ENCODE peak calls at places on chromosomes 16 and 17, in six cellular contexts. One of them, this sample, is unnamed.

GRCh38 chr17:3917391-3917931 is 1.2 kb upstream of the P2RX1 start:
- DNase-seq in AG04450: no peak
- DNase-seq in mesothelial cell of epicardium: peak; percentile 68
- DNase-seq in cardiac fibroblast: peak; percentile 28
- DNase-seq in right lobe of liver: peak; percentile 72
- DNase-seq in NB4: peak; percentile 47
- DNase-seq in this sample: no peak

GRCh38 chr17:27531469-27531948 is 75.3 kb downstream of the KSR1 start:
- DNase-seq in NB4: peak; percentile 79
- DNase-seq in mesothelial cell of epicardium: no peak
- DNase-seq in right lobe of liver: no peak
- DNase-seq in cardiac fibroblast: no peak
- DNase-seq in AG04450: no peak
- DNase-seq in this sample: no peak

GRCh38 chr17:27241346-27241946 is 52.5 kb upstream of the WSB1 start:
- DNase-seq in cardiac fibroblast: peak; percentile 50
- DNase-seq in NB4: peak; percentile 68
- DNase-seq in mesothelial cell of epicardium: peak; percentile 80
- DNase-seq in AG04450: no peak
- DNase-seq in right lobe of liver: no peak
- DNase-seq in this sample: no peak

GRCh38 chr17:19646788-19647696 is 1.5 kb upstream of the ALDH3A2 start:
- DNase-seq in cardiac fibroblast: peak; percentile 36
- DNase-seq in right lobe of liver: peak; percentile 72
- DNase-seq in NB4: peak; percentile 64
- DNase-seq in mesothelial cell of epicardium: no peak
- DNase-seq in AG04450: no peak
- DNase-seq in this sample: no peak

GRCh38 chr17:83068641-83069570 is 10.5 kb upstream of the METRNL start:
- DNase-seq in right lobe of liver: no peak
- DNase-seq in NB4: no peak
- DNase-seq in mesothelial cell of epicardium: no peak
- DNase-seq in AG04450: no peak
- DNase-seq in cardiac fibroblast: no peak
- DNase-seq in this sample: no peak

GRCh38 chr17:75323043-75323591 is 33.9 kb upstream of the SLC25A19 start:
- DNase-seq in NB4: peak; percentile 91
- DNase-seq in right lobe of liver: peak; percentile 83
- DNase-seq in mesothelial cell of epicardium: peak; percentile 88
- DNase-seq in cardiac fibroblast: peak; percentile 93
- DNase-seq in AG04450: peak; percentile 69
- DNase-seq in this sample: peak; percentile 74

GRCh38 chr16:56356276-56357241 is 68.8 kb downstream of the AMFR start:
- DNase-seq in AG04450: peak; percentile 70
- DNase-seq in NB4: peak; percentile 83
- DNase-seq in right lobe of liver: peak; percentile 88
- DNase-seq in cardiac fibroblast: peak; percentile 89
- DNase-seq in mesothelial cell of epicardium: peak; percentile 80
- DNase-seq in this sample: peak; percentile 66

GRCh38 chr17:8072727-8073461 is 14.6 kb downstream of the ALOX12B start:
- DNase-seq in mesothelial cell of epicardium: no peak
- DNase-seq in AG04450: no peak
- DNase-seq in NB4: no peak
- DNase-seq in right lobe of liver: no peak
- DNase-seq in cardiac fibroblast: no peak
- DNase-seq in this sample: no peak

GRCh38 chr17:66426397-66427033 is 124.1 kb downstream of the PRKCA start:
- DNase-seq in AG04450: no peak
- DNase-seq in right lobe of liver: no peak
- DNase-seq in mesothelial cell of epicardium: no peak
- DNase-seq in cardiac fibroblast: peak; percentile 52
- DNase-seq in NB4: peak; percentile 61
- DNase-seq in this sample: no peak

GRCh38 chr16:5065813-5066212 is at the start of gene C16orf89:
- DNase-seq in NB4: no peak
- DNase-seq in right lobe of liver: no peak
- DNase-seq in mesothelial cell of epicardium: no peak
- DNase-seq in cardiac fibroblast: no peak
- DNase-seq in AG04450: no peak
- DNase-seq in this sample: no peak

GRCh38 chr16:5065368-5065767 is 388 bp downstream of the C16orf89 start:
- DNase-seq in AG04450: no peak
- DNase-seq in NB4: no peak
- DNase-seq in right lobe of liver: no peak
- DNase-seq in mesothelial cell of epicardium: no peak
- DNase-seq in cardiac fibroblast: no peak
- DNase-seq in this sample: no peak

GRCh38 chr16:5064915-5065314 is 841 bp downstream of the C16orf89 start:
- DNase-seq in NB4: no peak
- DNase-seq in right lobe of liver: no peak
- DNase-seq in cardiac fibroblast: no peak
- DNase-seq in AG04450: no peak
- DNase-seq in mesothelial cell of epicardium: no peak
- DNase-seq in this sample: no peak

GRCh38 chr16:5062051-5062450 is 3.7 kb downstream of the C16orf89 start:
- DNase-seq in right lobe of liver: no peak
- DNase-seq in AG04450: no peak
- DNase-seq in cardiac fibroblast: no peak
- DNase-seq in mesothelial cell of epicardium: no peak
- DNase-seq in NB4: no peak
- DNase-seq in this sample: no peak

DNA sequence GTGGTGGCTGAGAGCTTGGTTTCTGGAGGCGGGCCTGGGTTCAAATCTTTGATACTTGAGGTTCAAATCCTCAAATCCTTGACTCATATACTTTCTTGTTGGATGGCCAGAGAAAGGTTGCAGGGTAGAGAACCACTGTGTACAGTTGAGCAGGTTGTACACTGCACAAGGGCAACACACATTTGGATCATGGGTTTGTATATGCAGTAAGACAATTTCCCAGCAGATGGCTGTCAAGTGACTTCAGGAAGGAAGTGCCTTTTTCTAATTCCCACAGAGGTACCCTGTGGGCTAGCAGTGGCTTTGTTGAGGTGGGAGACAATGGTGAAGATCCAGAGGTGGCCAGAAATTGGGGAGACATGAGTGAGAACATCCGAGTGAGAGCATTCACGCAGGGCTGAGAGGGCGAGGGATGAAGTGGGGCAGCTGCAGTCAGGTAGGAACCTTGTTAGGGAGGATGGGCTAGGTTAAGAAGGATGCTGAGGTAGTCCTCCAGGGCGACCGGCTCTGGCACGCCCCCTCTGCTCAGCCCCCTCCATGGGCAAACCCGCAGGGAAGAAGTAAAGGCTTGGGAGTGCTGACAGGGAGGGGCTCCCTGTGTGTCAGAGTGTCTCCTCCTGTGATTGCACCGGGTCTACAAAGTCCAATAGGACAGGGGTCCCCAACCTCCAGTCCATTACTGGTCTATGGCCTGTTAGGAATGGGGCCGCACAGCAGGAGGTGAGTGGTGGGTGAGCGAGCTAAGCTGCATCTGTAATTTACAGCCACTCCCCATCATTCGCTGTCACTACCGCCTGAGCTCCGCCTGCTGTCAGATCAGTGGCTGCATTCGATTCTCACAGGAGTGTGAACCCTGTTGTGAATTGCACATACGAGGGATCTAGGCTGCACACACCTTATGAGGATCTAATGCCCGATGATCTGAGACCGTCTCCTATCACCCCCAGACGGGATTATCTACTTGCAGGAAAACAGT is 2.7 kb downstream of the C16orf89 start:
- DNase-seq in NB4: peak; percentile 40
- DNase-seq in cardiac fibroblast: no peak
- DNase-seq in AG04450: no peak
- DNase-seq in mesothelial cell of epicardium: no peak
- DNase-seq in right lobe of liver: no peak
- DNase-seq in this sample: no peak
- TF ChIP-seq CTCF in NB4: no peak
- TF ChIP-seq CTCF in cardiac fibroblast: no peak
- TF ChIP-seq CTCF in AG04450: peak; percentile 5
- TF ChIP-seq CTCF in mesothelial cell of epicardium: no peak
- TF ChIP-seq CTCF in right lobe of liver: no peak
- TF ChIP-seq CTCF in this sample: no peak

GRCh38 chr16:49816782-49817370 is 39.0 kb downstream of the ZNF423 start:
- DNase-seq in cardiac fibroblast: no peak
- DNase-seq in NB4: no peak
- DNase-seq in AG04450: no peak
- DNase-seq in mesothelial cell of epicardium: no peak
- DNase-seq in right lobe of liver: no peak
- DNase-seq in this sample: no peak
- TF ChIP-seq CTCF in cardiac fibroblast: no peak
- TF ChIP-seq CTCF in NB4: no peak
- TF ChIP-seq CTCF in AG04450: no peak
- TF ChIP-seq CTCF in mesothelial cell of epicardium: no peak
- TF ChIP-seq CTCF in right lobe of liver: no peak
- TF ChIP-seq CTCF in this sample: no peak

GRCh38 chr17:5286846-5287245 is 4.8 kb downstream of the RABEP1 start:
- DNase-seq in right lobe of liver: no peak
- DNase-seq in mesothelial cell of epicardium: no peak
- DNase-seq in AG04450: no peak
- DNase-seq in cardiac fibroblast: no peak
- DNase-seq in NB4: no peak
- DNase-seq in this sample: no peak

GRCh38 chr17:5282639-5283217 is 644 bp downstream of the RABEP1 start:
- DNase-seq in right lobe of liver: peak; percentile 51
- DNase-seq in AG04450: no peak
- DNase-seq in NB4: no peak
- DNase-seq in mesothelial cell of epicardium: no peak
- DNase-seq in cardiac fibroblast: peak; percentile 31
- DNase-seq in this sample: no peak

GRCh38 chr17:5283531-5284315 is 1.6 kb downstream of the RABEP1 start:
- DNase-seq in cardiac fibroblast: peak; percentile 12
- DNase-seq in AG04450: no peak
- DNase-seq in NB4: peak; percentile 19
- DNase-seq in right lobe of liver: no peak
- DNase-seq in mesothelial cell of epicardium: no peak
- DNase-seq in this sample: no peak

DNA sequence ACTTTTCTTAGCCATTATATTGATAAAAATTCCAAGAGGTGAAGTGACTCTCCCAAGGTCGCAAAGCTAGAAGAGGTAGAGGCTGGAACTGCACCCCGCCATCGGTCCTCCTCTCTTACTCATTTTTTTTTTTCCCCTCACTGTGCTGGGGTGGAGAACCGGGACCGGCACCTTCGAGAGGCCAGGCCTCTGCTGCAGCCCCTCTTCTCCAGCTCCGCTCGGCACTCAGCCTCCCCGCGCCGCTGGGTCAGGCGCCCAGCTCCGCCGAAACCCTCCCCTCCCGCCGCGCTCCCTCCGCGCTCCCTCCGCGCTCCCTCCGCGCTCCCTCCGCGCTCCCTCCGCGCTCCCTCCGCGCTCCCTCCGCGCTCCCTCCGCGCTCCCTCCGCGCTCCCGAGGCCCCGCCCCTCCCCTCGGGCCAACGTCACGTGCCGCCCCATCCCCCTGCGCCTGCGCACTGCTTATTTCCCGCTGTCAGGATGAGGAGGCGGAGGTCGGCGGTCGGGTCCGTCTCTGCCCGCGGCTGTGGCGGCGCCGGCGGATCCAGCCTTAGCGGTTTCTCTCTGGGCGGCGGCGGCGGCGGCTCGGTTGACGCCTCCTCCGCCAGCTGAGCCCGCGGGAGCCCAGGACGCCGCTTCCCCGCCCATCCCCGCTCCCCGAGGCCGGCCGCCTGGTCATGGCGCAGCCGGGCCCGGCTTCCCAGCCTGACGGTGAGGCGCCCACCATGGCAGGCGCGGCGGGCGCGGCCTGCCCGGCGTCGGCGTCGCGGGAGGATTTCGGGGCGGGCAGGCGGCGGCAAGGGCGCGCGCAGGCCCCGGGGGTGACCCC is at the start of gene RABEP1:
- DNase-seq in AG04450: peak; percentile 76
- DNase-seq in cardiac fibroblast: peak; percentile 89
- DNase-seq in mesothelial cell of epicardium: peak; percentile 98
- DNase-seq in right lobe of liver: peak; percentile 97
- DNase-seq in NB4: peak; percentile 89
- DNase-seq in this sample: peak; percentile 79
- TF ChIP-seq CTCF in AG04450: peak; percentile 15
- TF ChIP-seq CTCF in cardiac fibroblast: peak; percentile 36
- TF ChIP-seq CTCF in mesothelial cell of epicardium: peak; percentile 29
- TF ChIP-seq CTCF in right lobe of liver: no peak
- TF ChIP-seq CTCF in NB4: no peak
- TF ChIP-seq CTCF in this sample: no peak

GRCh38 chr17:68868708-68869107 is 86.5 kb downstream of the ABCA8 start:
- DNase-seq in cardiac fibroblast: peak; percentile 46
- DNase-seq in right lobe of liver: peak; percentile 71
- DNase-seq in AG04450: no peak
- DNase-seq in NB4: no peak
- DNase-seq in mesothelial cell of epicardium: no peak
- DNase-seq in this sample: no peak
- TF ChIP-seq CTCF in cardiac fibroblast: no peak
- TF ChIP-seq CTCF in right lobe of liver: no peak
- TF ChIP-seq CTCF in AG04450: no peak
- TF ChIP-seq CTCF in NB4: no peak
- TF ChIP-seq CTCF in mesothelial cell of epicardium: no peak
- TF ChIP-seq CTCF in this sample: no peak

DNA sequence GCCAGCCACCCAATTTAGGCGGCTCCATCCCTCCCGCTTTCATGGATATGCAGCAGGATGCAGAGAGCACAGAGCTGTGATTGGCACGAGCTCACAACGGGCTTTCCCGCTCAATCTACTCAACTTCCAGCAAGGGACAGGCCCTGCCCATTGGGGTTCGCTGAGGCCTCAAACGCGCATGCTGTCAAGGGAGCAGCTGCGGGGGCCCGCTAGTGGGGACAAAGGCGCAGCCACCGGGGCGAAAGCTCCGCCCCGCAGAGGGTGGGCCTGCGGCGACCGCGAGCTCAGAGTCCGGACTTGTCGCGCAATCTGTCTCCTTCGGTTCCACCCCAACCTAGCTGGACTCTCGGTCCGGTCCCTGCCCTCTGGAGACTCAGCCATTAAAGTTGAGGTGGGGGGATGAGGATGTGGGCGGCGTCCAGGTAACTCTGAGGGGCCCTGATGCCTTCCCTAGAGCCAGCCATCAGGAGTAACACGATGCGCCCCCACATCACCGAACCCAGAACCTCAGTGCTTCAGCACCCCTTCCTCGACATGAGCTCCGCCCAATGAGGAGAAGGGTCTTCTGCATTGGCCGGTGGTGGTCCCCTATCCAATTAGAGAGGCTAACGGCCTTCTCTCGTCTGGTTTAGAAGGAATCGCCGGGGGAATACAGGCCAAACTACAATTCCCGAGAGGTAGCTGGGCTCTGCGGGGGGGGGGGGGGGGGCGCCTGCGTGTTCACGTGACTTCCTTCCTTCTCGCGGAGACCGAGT is 489 bp upstream of the NFATC3 start:
- DNase-seq in right lobe of liver: peak; percentile 94
- DNase-seq in mesothelial cell of epicardium: peak; percentile 83
- DNase-seq in NB4: peak; percentile 98
- DNase-seq in AG04450: no peak
- DNase-seq in cardiac fibroblast: peak; percentile 59
- DNase-seq in this sample: no peak
- TF ChIP-seq CTCF in right lobe of liver: peak; percentile 16
- TF ChIP-seq CTCF in mesothelial cell of epicardium: no peak
- TF ChIP-seq CTCF in NB4: peak; percentile 10
- TF ChIP-seq CTCF in AG04450: no peak
- TF ChIP-seq CTCF in cardiac fibroblast: no peak
- TF ChIP-seq CTCF in this sample: no peak